ENCODE peak calls at places on chromosomes 13 and 19, in seven cellular contexts. One of them, this sample, is unnamed.

GRCh38 chr13:85806553-85807175 is 7.4 kb upstream of the SLITRK6 start:
- DNase-seq in transverse colon: no peak
- DNase-seq in breast epithelium: no peak
- DNase-seq in upper lobe of left lung: no peak
- DNase-seq in GM12891: no peak
- DNase-seq in Panc1: peak
- DNase-seq in GM23338: peak
- DNase-seq in this sample: no peak

GRCh38 chr13:113848431-113849260 is 15.2 kb downstream of the GAS6 start:
- DNase-seq in transverse colon: peak
- DNase-seq in breast epithelium: no peak
- DNase-seq in GM12891: no peak
- DNase-seq in Panc1: no peak
- DNase-seq in GM23338: no peak
- DNase-seq in upper lobe of left lung: no peak
- DNase-seq in this sample: no peak

GRCh38 chr13:106580551-106580950 is 12.6 kb upstream of the ARGLU1 start:
- DNase-seq in GM12891: no peak
- DNase-seq in Panc1: no peak
- DNase-seq in transverse colon: no peak
- DNase-seq in GM23338: no peak
- DNase-seq in breast epithelium: no peak
- DNase-seq in upper lobe of left lung: no peak
- DNase-seq in this sample: no peak

GRCh38 chr19:38556521-38557174 is 61.1 kb downstream of the MAP4K1 start:
- DNase-seq in GM23338: peak
- DNase-seq in Panc1: peak
- DNase-seq in transverse colon: no peak
- DNase-seq in upper lobe of left lung: no peak
- DNase-seq in GM12891: no peak
- DNase-seq in breast epithelium: no peak
- DNase-seq in this sample: no peak

GRCh38 chr19:36797786-36798108 is 25.1 kb upstream of the ZNF850 start:
- DNase-seq in breast epithelium: no peak
- DNase-seq in upper lobe of left lung: no peak
- DNase-seq in GM12891: no peak
- DNase-seq in transverse colon: no peak
- DNase-seq in Panc1: no peak
- DNase-seq in GM23338: peak
- DNase-seq in this sample: no peak

GRCh38 chr19:51338563-51339312 is 3.2 kb downstream of the VSIG10L start:
- DNase-seq in breast epithelium: peak
- DNase-seq in transverse colon: peak
- DNase-seq in GM23338: peak
- DNase-seq in Panc1: no peak
- DNase-seq in GM12891: peak
- DNase-seq in upper lobe of left lung: peak
- DNase-seq in this sample: peak

GRCh38 chr19:35935911-35936737 is at the start of gene LRFN3:
- DNase-seq in GM23338: peak
- DNase-seq in upper lobe of left lung: peak
- DNase-seq in transverse colon: peak
- DNase-seq in GM12891: peak
- DNase-seq in breast epithelium: peak
- DNase-seq in Panc1: no peak
- DNase-seq in this sample: peak

GRCh38 chr19:42284641-42285341 is 15.7 kb downstream of the CIC start:
- DNase-seq in Panc1: no peak
- DNase-seq in GM12891: no peak
- DNase-seq in breast epithelium: no peak
- DNase-seq in transverse colon: no peak
- DNase-seq in upper lobe of left lung: no peak
- DNase-seq in GM23338: peak
- DNase-seq in this sample: no peak

GRCh38 chr13:38202730-38203129 is 146.9 kb upstream of the UFM1 start:
- DNase-seq in breast epithelium: no peak
- DNase-seq in GM23338: no peak
- DNase-seq in transverse colon: no peak
- DNase-seq in GM12891: no peak
- DNase-seq in Panc1: no peak
- DNase-seq in upper lobe of left lung: no peak
- DNase-seq in this sample: no peak

GRCh38 chr19:18223860-18224524 is 2.2 kb downstream of the PDE4C start:
- DNase-seq in breast epithelium: no peak
- DNase-seq in upper lobe of left lung: peak
- DNase-seq in Panc1: peak
- DNase-seq in GM12891: no peak
- DNase-seq in transverse colon: peak
- DNase-seq in GM23338: peak
- DNase-seq in this sample: no peak

GRCh38 chr13:106443625-106444024 is 91.8 kb downstream of the EFNB2 start:
- DNase-seq in breast epithelium: no peak
- DNase-seq in GM23338: no peak
- DNase-seq in Panc1: no peak
- DNase-seq in transverse colon: no peak
- DNase-seq in GM12891: no peak
- DNase-seq in upper lobe of left lung: no peak
- DNase-seq in this sample: no peak

GRCh38 chr19:572891-573825 is 762 bp downstream of the BSG start:
- DNase-seq in transverse colon: peak
- DNase-seq in Panc1: no peak
- DNase-seq in upper lobe of left lung: peak
- DNase-seq in breast epithelium: peak
- DNase-seq in GM23338: peak
- DNase-seq in GM12891: no peak
- DNase-seq in this sample: no peak

GRCh38 chr19:50890422-50891252 is 17.4 kb downstream of the KLK2 start:
- DNase-seq in GM12891: no peak
- DNase-seq in breast epithelium: no peak
- DNase-seq in GM23338: no peak
- DNase-seq in transverse colon: no peak
- DNase-seq in upper lobe of left lung: no peak
- DNase-seq in Panc1: no peak
- DNase-seq in this sample: no peak

GRCh38 chr19:17654993-17655392 is 33.2 kb downstream of the UNC13A start:
- DNase-seq in GM12891: no peak
- DNase-seq in GM23338: peak
- DNase-seq in Panc1: no peak
- DNase-seq in upper lobe of left lung: no peak
- DNase-seq in transverse colon: peak
- DNase-seq in breast epithelium: no peak
- DNase-seq in this sample: no peak

GRCh38 chr19:41095703-41096102 is 7.5 kb downstream of the CYP2A13 start:
- DNase-seq in upper lobe of left lung: no peak
- DNase-seq in GM23338: peak
- DNase-seq in transverse colon: no peak
- DNase-seq in Panc1: no peak
- DNase-seq in breast epithelium: no peak
- DNase-seq in GM12891: no peak
- DNase-seq in this sample: no peak

GRCh38 chr13:36912983-36913382 is 7.1 kb downstream of the SMAD9 start:
- DNase-seq in transverse colon: no peak
- DNase-seq in GM12891: no peak
- DNase-seq in Panc1: no peak
- DNase-seq in GM23338: no peak
- DNase-seq in upper lobe of left lung: no peak
- DNase-seq in breast epithelium: no peak
- DNase-seq in this sample: no peak

GRCh38 chr13:26442541-26442940 is 114.9 kb upstream of the WASF3 start:
- DNase-seq in GM23338: no peak
- DNase-seq in breast epithelium: no peak
- DNase-seq in transverse colon: no peak
- DNase-seq in upper lobe of left lung: no peak
- DNase-seq in Panc1: no peak
- DNase-seq in GM12891: no peak
- DNase-seq in this sample: no peak

GRCh38 chr13:66994097-66994496 is 236.0 kb downstream of the PCDH9 start:
- DNase-seq in GM23338: peak
- DNase-seq in breast epithelium: peak
- DNase-seq in transverse colon: peak
- DNase-seq in Panc1: no peak
- DNase-seq in upper lobe of left lung: peak
- DNase-seq in GM12891: no peak
- DNase-seq in this sample: no peak

DNA sequence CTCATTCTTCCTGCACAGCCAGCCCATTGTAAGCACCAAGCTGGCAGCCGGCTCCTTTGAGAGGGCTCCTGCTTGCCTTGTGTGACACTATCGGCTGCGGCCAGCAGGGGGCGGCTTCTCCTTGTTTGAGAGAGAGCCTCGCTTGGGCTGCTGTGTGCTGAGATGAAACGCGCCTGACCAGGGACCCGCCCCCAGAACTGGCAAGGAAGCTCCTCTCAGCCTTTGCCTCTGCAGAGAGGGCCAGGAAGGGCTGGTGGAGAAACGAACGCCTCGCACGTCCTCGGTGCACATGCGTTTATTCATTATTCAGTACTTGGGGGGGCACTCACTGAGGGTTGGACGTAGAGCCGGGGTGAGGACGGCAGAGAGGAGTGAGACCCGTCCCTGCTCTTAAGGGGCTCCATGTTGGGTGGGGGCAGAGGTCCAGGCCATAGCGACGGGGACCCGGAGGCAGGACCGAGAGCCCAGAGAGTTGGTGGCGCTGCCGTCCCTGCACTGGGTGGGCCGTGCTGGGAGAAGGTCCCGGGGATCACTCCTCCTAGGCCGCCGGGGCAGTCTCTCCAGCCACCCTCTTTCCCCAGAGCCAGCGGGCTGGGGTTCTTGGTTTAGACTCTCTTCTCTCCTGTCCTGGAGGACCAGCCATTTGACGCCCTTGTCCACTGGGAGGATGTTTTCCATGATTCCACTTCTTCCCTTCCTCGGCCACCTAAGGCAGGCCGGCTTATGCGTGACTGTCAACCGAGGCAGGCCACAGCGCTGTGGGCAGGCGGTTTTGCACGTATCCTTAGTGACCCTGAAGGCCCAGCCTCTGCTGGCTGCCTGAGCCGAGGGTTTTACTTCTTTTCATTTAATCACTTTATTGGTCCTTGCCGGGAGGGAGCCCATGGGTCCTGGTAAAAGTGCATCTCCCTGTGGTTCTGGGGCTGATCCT is 174.5 kb downstream of the KATNAL1 start:
- DNase-seq in GM23338: peak
- DNase-seq in GM12891: peak
- DNase-seq in upper lobe of left lung: peak
- DNase-seq in breast epithelium: peak
- DNase-seq in transverse colon: peak
- DNase-seq in Panc1: peak
- DNase-seq in this sample: peak
- TF ChIP-seq POLR2AphosphoS5 in GM23338: no peak
- TF ChIP-seq POLR2AphosphoS5 in GM12891: no peak
- TF ChIP-seq POLR2AphosphoS5 in upper lobe of left lung: no peak
- TF ChIP-seq POLR2AphosphoS5 in breast epithelium: peak
- TF ChIP-seq POLR2AphosphoS5 in transverse colon: peak
- TF ChIP-seq POLR2AphosphoS5 in Panc1: no peak
- TF ChIP-seq POLR2AphosphoS5 in this sample: peak

GRCh38 chr19:48487944-48488343 is 18.8 kb downstream of the CYTH2 start:
- DNase-seq in upper lobe of left lung: peak
- DNase-seq in GM12891: no peak
- DNase-seq in breast epithelium: peak
- DNase-seq in Panc1: peak
- DNase-seq in transverse colon: peak
- DNase-seq in GM23338: no peak
- DNase-seq in this sample: peak
- TF ChIP-seq POLR2AphosphoS5 in upper lobe of left lung: no peak
- TF ChIP-seq POLR2AphosphoS5 in GM12891: no peak
- TF ChIP-seq POLR2AphosphoS5 in breast epithelium: peak
- TF ChIP-seq POLR2AphosphoS5 in Panc1: peak
- TF ChIP-seq POLR2AphosphoS5 in transverse colon: no peak
- TF ChIP-seq POLR2AphosphoS5 in GM23338: no peak
- TF ChIP-seq POLR2AphosphoS5 in this sample: peak

GRCh38 chr19:3369337-3370213 is 3.2 kb downstream of the NFIC start:
- DNase-seq in breast epithelium: no peak
- DNase-seq in GM12891: no peak
- DNase-seq in transverse colon: peak
- DNase-seq in upper lobe of left lung: peak
- DNase-seq in Panc1: no peak
- DNase-seq in GM23338: peak
- DNase-seq in this sample: peak
- TF ChIP-seq POLR2AphosphoS5 in breast epithelium: no peak
- TF ChIP-seq POLR2AphosphoS5 in GM12891: no peak
- TF ChIP-seq POLR2AphosphoS5 in transverse colon: peak
- TF ChIP-seq POLR2AphosphoS5 in upper lobe of left lung: peak
- TF ChIP-seq POLR2AphosphoS5 in Panc1: no peak
- TF ChIP-seq POLR2AphosphoS5 in GM23338: no peak
- TF ChIP-seq POLR2AphosphoS5 in this sample: peak

DNA sequence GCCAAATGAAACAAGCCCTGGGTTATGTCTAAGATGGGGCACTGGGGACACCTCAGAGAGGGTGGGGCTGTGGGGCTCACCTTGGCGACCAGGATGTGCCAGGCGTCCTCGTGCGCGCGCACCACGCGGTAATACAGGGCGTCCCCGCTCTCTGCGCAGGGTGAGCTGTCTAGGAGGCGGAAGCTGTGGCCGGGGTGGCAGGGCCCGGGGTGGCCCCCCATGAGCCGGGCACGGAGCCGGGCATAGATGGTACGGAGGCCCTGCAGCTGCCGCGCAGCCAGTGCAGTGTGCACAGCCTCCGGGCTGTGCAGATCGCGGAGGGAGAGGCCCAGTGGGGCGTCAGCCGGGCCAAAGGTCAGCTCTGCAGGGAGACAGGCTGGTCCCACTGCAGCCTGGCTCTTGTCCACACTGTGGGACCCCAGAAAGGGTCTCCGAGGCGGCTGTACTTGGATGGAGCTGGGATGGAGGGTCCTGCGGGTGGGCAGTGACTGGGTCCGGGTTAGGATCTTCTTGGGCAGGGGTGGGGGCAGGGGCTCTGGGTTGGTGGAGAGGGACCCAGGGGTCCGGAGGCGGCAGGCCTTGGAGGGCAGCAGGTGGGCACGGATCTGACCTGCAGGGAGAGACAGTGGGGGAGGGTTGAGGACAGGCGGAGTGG is 3.3 kb downstream of the PEAK3 start:
- DNase-seq in breast epithelium: no peak
- DNase-seq in GM23338: no peak
- DNase-seq in GM12891: no peak
- DNase-seq in Panc1: no peak
- DNase-seq in upper lobe of left lung: no peak
- DNase-seq in transverse colon: peak
- DNase-seq in this sample: no peak
- TF ChIP-seq POLR2AphosphoS5 in breast epithelium: no peak
- TF ChIP-seq POLR2AphosphoS5 in GM23338: no peak
- TF ChIP-seq POLR2AphosphoS5 in GM12891: peak
- TF ChIP-seq POLR2AphosphoS5 in Panc1: no peak
- TF ChIP-seq POLR2AphosphoS5 in upper lobe of left lung: no peak
- TF ChIP-seq POLR2AphosphoS5 in transverse colon: no peak
- TF ChIP-seq POLR2AphosphoS5 in this sample: no peak